ENCODE peak calls at places on chromosomes 3 and 15, in eight cellular contexts. F is NAMALWA; C is stimulated activated CD8-positive, alpha-beta memory T cell treated with anti-CD3 and anti-CD28 coated beads, Interleukin-15, amount 100 ng/mL, for 4 hours; E is pancreas; W is glomerular endothelial cell; I is NCI-H1105; G is RCC 7860; T is globus pallidus. Q is an unnamed sample.

GRCh38 chr15:98954411-98954810 is 53.2 kb downstream of the PGPEP1L start:
- DNase-seq in F (no peak), C (no peak), E (no peak), W (no peak), I (peak), G (peak), T (peak), Q (peak)

GRCh38 chr15:58877999-58878825 is 55.3 kb downstream of the SLTM start:
- DNase-seq in F (no peak), C (no peak), E (no peak), W (no peak), I (no peak), G (no peak), T (no peak), Q (no peak)

GRCh38 chr15:60002528-60003218 is 1.4 kb upstream of the FOXB1 start:
- DNase-seq in F (no peak), C (no peak), E (no peak), W (no peak), I (no peak), G (no peak), T (no peak), Q (no peak)

GRCh38 chr15:85865070-85865684 is 70.5 kb upstream of the KLHL25 start:
- DNase-seq in F (peak), C (no peak), E (no peak), W (no peak), I (no peak), G (no peak), T (peak), Q (peak)

GRCh38 chr3:197031315-197032285 is 2.0 kb upstream of the MELTF start:
- DNase-seq in F (peak), C (no peak), E (no peak), W (peak), I (no peak), G (peak), T (peak), Q (peak)

GRCh38 chr3:174937488-174937887 is 78.4 kb downstream of the NAALADL2 start:
- DNase-seq in F (no peak), C (no peak), E (no peak), W (no peak), I (no peak), G (peak), T (no peak), Q (no peak)

GRCh38 chr3:161510510-161511260 is 14.1 kb downstream of the OTOL1 start:
- DNase-seq in F (peak), C (no peak), E (no peak), W (no peak), I (no peak), G (no peak), T (no peak), Q (no peak)

GRCh38 chr3:196979545-196979944 is 10.9 kb upstream of the PIGZ start:
- DNase-seq in F (no peak), C (no peak), E (no peak), W (no peak), I (no peak), G (no peak), T (no peak), Q (no peak)

Q was measured in ovary.